ENCODE peak calls at places on chromosomes 1 and 21, in four cellular contexts. K is stomach, I is esophagus muscularis mucosa, V is A549. C is an unnamed sample. For H3K4me1, the result is how much of the 10 kb centered on the place peaks cover.

GRCh38 chr21:44618504-44618903 is 6.6 kb downstream of the KRTAP10-8 start:
- DNase-seq in K (no peak), I (peak), V (peak), C (no peak)

GRCh38 chr1:29713857-29714256 is 477.5 kb downstream of the PTPRU start:
- DNase-seq in K (no peak), I (no peak), V (peak), C (no peak)

GRCh38 chr21:29434081-29434480 is 135.4 kb downstream of the BACH1 start:
- DNase-seq in K (no peak), I (no peak), V (no peak), C (no peak)

GRCh38 chr21:30206551-30207251 is 9.2 kb downstream of the CLDN8 start:
- DNase-seq in K (no peak), I (no peak), V (peak), C (no peak)

GRCh38 chr1:28241633-28242241 is 5.8 kb downstream of the ATP5IF1 start:
- DNase-seq in K (no peak), I (no peak), V (no peak), C (no peak)

GRCh38 chr1:6421266-6421665 is 1.5 kb upstream of the HES2 start:
- DNase-seq in K (no peak), I (no peak), V (no peak), C (no peak)

GRCh38 chr1:181314959-181315358 is 168.4 kb upstream of the CACNA1E start:
- DNase-seq in K (no peak), I (no peak), V (no peak), C (no peak)

GRCh38 chr1:234627009-234627950 is 17.3 kb upstream of the IRF2BP2 start:
- DNase-seq in K (no peak), I (no peak), V (no peak), C (no peak)

GRCh38 chr1:212699839-212700596 is at the start of gene BATF3:
- DNase-seq in K (peak), I (no peak), V (peak), C (peak)

GRCh38 chr1:76425843-76426145 is 351.2 kb downstream of the ST6GALNAC3 start:
- DNase-seq in K (no peak), I (no peak), V (no peak), C (no peak)

GRCh38 chr1:35505911-35506798 is 51.0 kb downstream of the KIAA0319L start:
- DNase-seq in K (peak), I (no peak), V (peak), C (peak)

GRCh38 chr1:110176299-110176956 is 26.1 kb downstream of the SLC6A17 start:
- DNase-seq in K (peak), I (no peak), V (no peak), C (no peak)

GRCh38 chr1:234589064-234589765 is 20.8 kb downstream of the IRF2BP2 start:
- DNase-seq in K (no peak), I (peak), V (no peak), C (no peak)

GRCh38 chr1:184025242-184025675 is 12.3 kb downstream of the COLGALT2 start:
- DNase-seq in K (peak), I (no peak), V (no peak), C (no peak)

GRCh38 chr21:38804617-38805281 is 980 bp upstream of the ETS2 start:
- DNase-seq in K (peak), I (no peak), V (peak), C (peak)

GRCh38 chr21:38244407-38244787 is 12.4 kb upstream of the KCNJ15 start:
- DNase-seq in K (no peak), I (no peak), V (no peak), C (no peak)

GRCh38 chr21:42092805-42093590 is 21.9 kb downstream of the UMODL1 start:
- DNase-seq in K (no peak), I (no peak), V (no peak), C (no peak)

GRCh38 chr1:224872832-224873644 is 56.4 kb upstream of the DNAH14 start:
- DNase-seq in K (no peak), I (no peak), V (no peak), C (no peak)

GRCh38 chr1:117810553-117810952 is 118.9 kb downstream of the GDAP2 start:
- DNase-seq in K (no peak), I (no peak), V (no peak), C (no peak)

GRCh38 chr1:8752411-8752810 is 65.0 kb downstream of the RERE start:
- DNase-seq in K (no peak), I (no peak), V (no peak), C (no peak)

GRCh38 chr1:202145325-202146140 is 996 bp upstream of the ARL8A start:
- DNase-seq in K (no peak), I (no peak), V (no peak), C (no peak)
- TF ChIP-seq EP300 in K (no peak), I (no peak), V (no peak), C (no peak)

DNA sequence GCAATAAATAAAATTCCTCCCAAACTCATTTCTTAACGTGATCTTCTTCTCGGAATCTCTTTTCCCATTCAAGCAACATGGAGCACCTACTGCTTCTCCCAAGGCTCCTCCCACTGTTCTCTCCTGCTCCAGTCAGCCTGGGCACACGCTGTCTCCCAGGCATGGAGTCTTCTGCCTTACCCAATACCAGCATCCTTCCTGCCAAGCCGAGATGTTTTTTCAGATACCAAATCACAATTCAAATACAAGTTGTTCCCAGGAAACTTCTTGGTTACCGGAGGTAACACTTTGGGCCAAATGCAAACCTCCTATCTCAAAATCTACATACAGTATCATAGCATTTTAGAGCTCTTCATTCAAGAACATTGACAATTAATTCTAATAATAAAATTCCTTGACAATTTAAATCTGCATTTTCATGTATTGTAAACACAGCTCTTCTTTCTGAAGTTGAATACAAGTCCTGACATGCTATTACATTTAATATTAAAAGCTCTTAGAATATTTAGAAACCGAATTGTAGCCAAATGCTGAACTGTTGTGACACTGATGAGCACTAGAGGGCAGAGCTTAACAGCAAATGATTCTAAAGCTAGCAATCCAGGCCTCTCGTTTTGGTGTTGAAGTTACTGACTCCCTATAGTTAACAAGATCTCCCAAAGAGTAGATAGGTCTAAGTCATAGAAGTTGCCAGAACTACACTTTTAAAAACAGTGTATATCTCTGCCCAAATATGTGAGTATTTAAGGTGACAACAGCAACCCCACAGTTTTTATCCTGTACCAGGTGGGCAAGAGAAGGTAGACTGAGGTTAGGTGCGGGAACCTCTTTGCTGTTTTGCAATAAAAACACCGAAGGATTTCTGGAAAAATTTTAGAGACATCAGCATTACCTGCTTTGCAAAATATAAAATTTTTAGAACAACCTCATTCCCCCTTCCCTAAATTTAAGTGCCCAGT is 52.3 kb downstream of the BCAR3 start:
- DNase-seq in K (no peak), I (no peak), V (peak), C (no peak)
- H3K4me1 ChIP-seq in K (under half), I (under half), V (half or more), C (under half)

GRCh38 chr1:26482921-26483320 is 10.7 kb downstream of the HMGN2 start:
- DNase-seq in K (no peak), I (no peak), V (no peak), C (no peak)
- TF ChIP-seq EP300 in K (no peak), I (no peak), V (no peak), C (no peak)

GRCh38 chr1:103492003-103492665 is 33.4 kb upstream of the RNPC3 start:
- DNase-seq in K (no peak), I (no peak), V (no peak), C (no peak)
- H3K4me1 ChIP-seq in K (under half), I (under half), V (under half), C (under half)

GRCh38 chr1:156912861-156913808 is 7.3 kb upstream of the LRRC71 start:
- DNase-seq in K (no peak), I (no peak), V (no peak), C (peak)

GRCh38 chr1:156913809-156914387 is 6.5 kb upstream of the LRRC71 start:
- DNase-seq in K (no peak), I (no peak), V (no peak), C (peak)

GRCh38 chr1:156911587-156912298 is 8.7 kb upstream of the LRRC71 start:
- DNase-seq in K (no peak), I (no peak), V (no peak), C (no peak)

GRCh38 chr1:156912310-156912709 is 8.1 kb upstream of the LRRC71 start:
- DNase-seq in K (no peak), I (no peak), V (no peak), C (no peak)

DNA sequence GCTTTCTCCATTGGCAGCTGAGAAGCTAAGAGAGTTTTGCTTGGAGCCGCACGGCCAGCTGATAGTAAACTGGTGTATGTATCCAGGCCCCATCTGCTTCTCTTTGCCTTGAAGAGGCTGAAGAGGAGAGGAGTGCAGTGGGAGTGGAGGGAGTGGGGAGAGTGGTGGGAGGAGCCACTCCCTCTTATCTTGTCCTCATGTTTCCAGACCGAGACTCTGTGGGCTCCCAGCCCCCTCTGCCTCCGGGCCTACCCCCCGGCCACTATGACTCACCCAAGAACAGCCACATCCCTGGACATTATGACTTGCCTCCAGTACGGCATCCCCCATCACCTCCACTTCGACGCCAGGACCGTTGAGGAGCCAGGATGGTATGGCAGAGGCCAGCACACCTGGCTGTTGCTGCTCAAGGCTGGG is 6.0 kb upstream of the LRRC71 start:
- DNase-seq in K (no peak), I (no peak), V (no peak), C (no peak)
- TF ChIP-seq EP300 in K (no peak), I (no peak), V (no peak), C (no peak)

DNA sequence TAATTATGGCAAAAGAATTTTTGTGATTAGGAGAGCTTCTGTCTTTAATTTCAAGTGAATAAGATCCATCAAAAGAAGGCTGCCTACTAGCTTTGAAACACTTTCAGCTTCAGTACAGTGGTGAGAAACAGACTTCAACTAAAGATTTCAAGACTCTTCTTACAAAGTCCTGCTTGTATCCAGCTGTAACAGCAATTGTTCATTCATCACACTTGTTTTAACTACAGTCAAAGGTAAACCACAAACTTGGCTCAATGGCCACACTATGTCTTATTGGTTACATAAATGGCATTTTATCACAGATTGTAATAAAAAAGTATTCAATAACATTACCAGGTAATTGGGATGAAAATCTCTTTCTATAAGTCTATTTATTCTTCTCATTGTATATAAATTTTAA is 59.2 kb downstream of the WARS2 start:
- DNase-seq in K (no peak), I (no peak), V (no peak), C (no peak)
- H3K4me1 ChIP-seq in K (under half), I (under half), V (under half), C (under half)

DNA sequence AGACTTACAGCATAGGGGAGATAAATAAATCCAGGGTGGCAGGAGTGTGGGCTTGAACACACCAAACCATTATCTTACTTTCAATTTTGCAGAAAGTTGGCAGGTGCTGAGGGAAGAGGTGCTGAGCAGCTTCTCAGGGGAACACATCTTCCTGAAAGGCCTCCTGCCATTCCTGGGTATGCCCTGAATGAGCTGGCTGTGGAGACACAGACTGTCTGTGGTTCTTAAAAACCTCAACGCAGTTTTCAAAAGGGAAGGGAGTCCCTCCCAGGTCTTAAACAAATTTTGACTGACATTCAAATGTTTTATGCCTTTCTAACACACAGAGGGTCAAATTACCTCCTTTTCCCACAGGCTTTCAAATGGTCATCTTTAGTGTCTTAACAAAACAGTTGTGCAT is 166.9 kb downstream of the TNFSF18 start:
- DNase-seq in K (no peak), I (no peak), V (no peak), C (no peak)
- TF ChIP-seq EP300 in K (no peak), I (no peak), V (no peak), C (no peak)

C was measured in upper lobe of left lung.